ENCODE peak calls at places on chromosomes 16 and 17, in ten cellular contexts. One of them, this sample, is unnamed.

GRCh38 chr17:15038656-15039055 is 226.5 kb downstream of the PMP22 start:
- DNase-seq in CD8-positive, alpha-beta memory T cell: no peak
- DNase-seq in HFFc6: peak; percentile 71
- DNase-seq in NCI-H1436 treated with DMSO at 0.1 percent for 48 hours: no peak
- DNase-seq in H7: no peak
- DNase-seq in Daoy: peak; percentile 34
- DNase-seq in HL-60: no peak
- DNase-seq in substantia nigra: no peak
- DNase-seq in bronchial epithelial cell: peak; percentile 87
- DNase-seq in MM.1S: no peak
- DNase-seq in this sample: peak; percentile 75

GRCh38 chr16:11129378-11129781 is 126.6 kb downstream of the SOCS1 start:
- DNase-seq in HL-60: no peak
- DNase-seq in substantia nigra: no peak
- DNase-seq in HFFc6: no peak
- DNase-seq in bronchial epithelial cell: no peak
- DNase-seq in CD8-positive, alpha-beta memory T cell: no peak
- DNase-seq in H7: no peak
- DNase-seq in Daoy: no peak
- DNase-seq in MM.1S: no peak
- DNase-seq in NCI-H1436 treated with DMSO at 0.1 percent for 48 hours: no peak
- DNase-seq in this sample: peak; percentile 61

GRCh38 chr17:81717766-81718089 is 5.6 kb downstream of the SLC25A10 start:
- DNase-seq in bronchial epithelial cell: no peak
- DNase-seq in HL-60: no peak
- DNase-seq in HFFc6: no peak
- DNase-seq in NCI-H1436 treated with DMSO at 0.1 percent for 48 hours: no peak
- DNase-seq in substantia nigra: no peak
- DNase-seq in Daoy: no peak
- DNase-seq in CD8-positive, alpha-beta memory T cell: no peak
- DNase-seq in H7: no peak
- DNase-seq in MM.1S: no peak
- DNase-seq in this sample: no peak

GRCh38 chr17:75090871-75091854 is 3.4 kb downstream of the SLC16A5 start:
- DNase-seq in Daoy: no peak
- DNase-seq in NCI-H1436 treated with DMSO at 0.1 percent for 48 hours: no peak
- DNase-seq in substantia nigra: no peak
- DNase-seq in HL-60: no peak
- DNase-seq in CD8-positive, alpha-beta memory T cell: no peak
- DNase-seq in H7: peak; percentile 57
- DNase-seq in MM.1S: no peak
- DNase-seq in bronchial epithelial cell: no peak
- DNase-seq in HFFc6: no peak
- DNase-seq in this sample: no peak

GRCh38 chr17:57819867-57820266 is 30.0 kb downstream of the MRPS23 start:
- DNase-seq in NCI-H1436 treated with DMSO at 0.1 percent for 48 hours: no peak
- DNase-seq in bronchial epithelial cell: no peak
- DNase-seq in MM.1S: no peak
- DNase-seq in H7: no peak
- DNase-seq in Daoy: no peak
- DNase-seq in CD8-positive, alpha-beta memory T cell: no peak
- DNase-seq in substantia nigra: no peak
- DNase-seq in HL-60: no peak
- DNase-seq in HFFc6: no peak
- DNase-seq in this sample: no peak

GRCh38 chr17:79691931-79692330 is 38.8 kb upstream of the ENPP7 start:
- DNase-seq in substantia nigra: peak; percentile 33
- DNase-seq in HFFc6: no peak
- DNase-seq in NCI-H1436 treated with DMSO at 0.1 percent for 48 hours: no peak
- DNase-seq in MM.1S: no peak
- DNase-seq in CD8-positive, alpha-beta memory T cell: no peak
- DNase-seq in HL-60: no peak
- DNase-seq in Daoy: no peak
- DNase-seq in H7: peak; percentile 74
- DNase-seq in bronchial epithelial cell: no peak
- DNase-seq in this sample: no peak

GRCh38 chr17:49910094-49910857 is 58.7 kb upstream of the DLX4 start:
- DNase-seq in bronchial epithelial cell: peak; percentile 62
- DNase-seq in H7: peak; percentile 94
- DNase-seq in HL-60: no peak
- DNase-seq in MM.1S: no peak
- DNase-seq in HFFc6: peak; percentile 3
- DNase-seq in Daoy: peak; percentile 80
- DNase-seq in substantia nigra: no peak
- DNase-seq in CD8-positive, alpha-beta memory T cell: no peak
- DNase-seq in NCI-H1436 treated with DMSO at 0.1 percent for 48 hours: no peak
- DNase-seq in this sample: peak; percentile 67

GRCh38 chr17:81537343-81537855 is 9.2 kb downstream of the FSCN2 start:
- DNase-seq in HL-60: no peak
- DNase-seq in MM.1S: no peak
- DNase-seq in NCI-H1436 treated with DMSO at 0.1 percent for 48 hours: no peak
- DNase-seq in HFFc6: no peak
- DNase-seq in Daoy: peak; percentile 54
- DNase-seq in substantia nigra: no peak
- DNase-seq in bronchial epithelial cell: no peak
- DNase-seq in H7: peak; percentile 96
- DNase-seq in CD8-positive, alpha-beta memory T cell: no peak
- DNase-seq in this sample: no peak

GRCh38 chr17:45663772-45664171 is 120.3 kb upstream of the CRHR1 start:
- DNase-seq in HFFc6: no peak
- DNase-seq in MM.1S: no peak
- DNase-seq in CD8-positive, alpha-beta memory T cell: no peak
- DNase-seq in substantia nigra: no peak
- DNase-seq in NCI-H1436 treated with DMSO at 0.1 percent for 48 hours: no peak
- DNase-seq in HL-60: no peak
- DNase-seq in bronchial epithelial cell: no peak
- DNase-seq in H7: no peak
- DNase-seq in Daoy: no peak
- DNase-seq in this sample: no peak

GRCh38 chr17:56431736-56432135 is 161.8 kb upstream of the NOG start:
- DNase-seq in HFFc6: peak; percentile 23
- DNase-seq in Daoy: no peak
- DNase-seq in H7: peak; percentile 15
- DNase-seq in MM.1S: no peak
- DNase-seq in substantia nigra: no peak
- DNase-seq in NCI-H1436 treated with DMSO at 0.1 percent for 48 hours: no peak
- DNase-seq in HL-60: no peak
- DNase-seq in CD8-positive, alpha-beta memory T cell: no peak
- DNase-seq in bronchial epithelial cell: no peak
- DNase-seq in this sample: peak; percentile 26

GRCh38 chr16:49644143-49644460 is 211.8 kb downstream of the ZNF423 start:
- DNase-seq in HFFc6: no peak
- DNase-seq in MM.1S: no peak
- DNase-seq in substantia nigra: no peak
- DNase-seq in CD8-positive, alpha-beta memory T cell: no peak
- DNase-seq in HL-60: no peak
- DNase-seq in Daoy: peak; percentile 55
- DNase-seq in H7: peak; percentile 70
- DNase-seq in bronchial epithelial cell: no peak
- DNase-seq in NCI-H1436 treated with DMSO at 0.1 percent for 48 hours: no peak
- DNase-seq in this sample: peak; percentile 44

GRCh38 chr17:36851230-36851629 is 86.0 kb upstream of the LHX1 start:
- DNase-seq in bronchial epithelial cell: peak; percentile 85
- DNase-seq in substantia nigra: no peak
- DNase-seq in CD8-positive, alpha-beta memory T cell: no peak
- DNase-seq in HFFc6: peak; percentile 32
- DNase-seq in MM.1S: no peak
- DNase-seq in Daoy: peak; percentile 65
- DNase-seq in H7: no peak
- DNase-seq in NCI-H1436 treated with DMSO at 0.1 percent for 48 hours: no peak
- DNase-seq in HL-60: no peak
- DNase-seq in this sample: no peak

GRCh38 chr17:70172449-70172848 is 3.1 kb downstream of the KCNJ2 start:
- DNase-seq in HL-60: no peak
- DNase-seq in MM.1S: no peak
- DNase-seq in bronchial epithelial cell: no peak
- DNase-seq in HFFc6: no peak
- DNase-seq in Daoy: no peak
- DNase-seq in substantia nigra: no peak
- DNase-seq in NCI-H1436 treated with DMSO at 0.1 percent for 48 hours: no peak
- DNase-seq in H7: no peak
- DNase-seq in CD8-positive, alpha-beta memory T cell: no peak
- DNase-seq in this sample: peak; percentile 19

GRCh38 chr16:73040136-73040535 is 7.8 kb downstream of the ZFHX3 start:
- DNase-seq in H7: peak; percentile 80
- DNase-seq in MM.1S: no peak
- DNase-seq in HFFc6: no peak
- DNase-seq in NCI-H1436 treated with DMSO at 0.1 percent for 48 hours: peak; percentile 81
- DNase-seq in bronchial epithelial cell: no peak
- DNase-seq in Daoy: no peak
- DNase-seq in HL-60: no peak
- DNase-seq in substantia nigra: no peak
- DNase-seq in CD8-positive, alpha-beta memory T cell: no peak
- DNase-seq in this sample: no peak

GRCh38 chr17:18226284-18226945 is 980 bp downstream of the LLGL1 start:
- DNase-seq in HL-60: no peak
- DNase-seq in HFFc6: no peak
- DNase-seq in substantia nigra: no peak
- DNase-seq in bronchial epithelial cell: no peak
- DNase-seq in Daoy: peak; percentile 43
- DNase-seq in NCI-H1436 treated with DMSO at 0.1 percent for 48 hours: no peak
- DNase-seq in CD8-positive, alpha-beta memory T cell: no peak
- DNase-seq in H7: peak; percentile 72
- DNase-seq in MM.1S: no peak
- DNase-seq in this sample: peak; percentile 49

GRCh38 chr17:61368049-61368831 is 31.4 kb upstream of the TBX2 start:
- DNase-seq in CD8-positive, alpha-beta memory T cell: no peak
- DNase-seq in HFFc6: no peak
- DNase-seq in NCI-H1436 treated with DMSO at 0.1 percent for 48 hours: no peak
- DNase-seq in HL-60: no peak
- DNase-seq in bronchial epithelial cell: no peak
- DNase-seq in MM.1S: no peak
- DNase-seq in Daoy: no peak
- DNase-seq in H7: no peak
- DNase-seq in substantia nigra: no peak
- DNase-seq in this sample: no peak

GRCh38 chr17:36657763-36658490 is 56.5 kb downstream of the MRM1 start:
- DNase-seq in Daoy: peak; percentile 31
- DNase-seq in HL-60: no peak
- DNase-seq in bronchial epithelial cell: no peak
- DNase-seq in MM.1S: no peak
- DNase-seq in NCI-H1436 treated with DMSO at 0.1 percent for 48 hours: no peak
- DNase-seq in CD8-positive, alpha-beta memory T cell: no peak
- DNase-seq in HFFc6: no peak
- DNase-seq in substantia nigra: no peak
- DNase-seq in H7: peak; percentile 91
- DNase-seq in this sample: peak; percentile 28

GRCh38 chr16:592518-593306 is 2.8 kb downstream of the RAB40C start:
- DNase-seq in H7: no peak
- DNase-seq in NCI-H1436 treated with DMSO at 0.1 percent for 48 hours: peak; percentile 50
- DNase-seq in HFFc6: no peak
- DNase-seq in MM.1S: no peak
- DNase-seq in bronchial epithelial cell: peak; percentile 95
- DNase-seq in HL-60: peak; percentile 100
- DNase-seq in Daoy: no peak
- DNase-seq in substantia nigra: peak; percentile 62
- DNase-seq in CD8-positive, alpha-beta memory T cell: no peak
- DNase-seq in this sample: peak; percentile 20

GRCh38 chr16:56542039-56542438 is 22.2 kb upstream of the BBS2 start:
- DNase-seq in Daoy: no peak
- DNase-seq in HL-60: no peak
- DNase-seq in H7: no peak
- DNase-seq in bronchial epithelial cell: no peak
- DNase-seq in HFFc6: no peak
- DNase-seq in NCI-H1436 treated with DMSO at 0.1 percent for 48 hours: no peak
- DNase-seq in CD8-positive, alpha-beta memory T cell: no peak
- DNase-seq in substantia nigra: no peak
- DNase-seq in MM.1S: no peak
- DNase-seq in this sample: no peak

GRCh38 chr17:16923097-16923903 is 48.6 kb downstream of the TNFRSF13B start:
- DNase-seq in bronchial epithelial cell: no peak
- DNase-seq in H7: peak; percentile 29
- DNase-seq in CD8-positive, alpha-beta memory T cell: peak; percentile 38
- DNase-seq in NCI-H1436 treated with DMSO at 0.1 percent for 48 hours: no peak
- DNase-seq in Daoy: no peak
- DNase-seq in HL-60: no peak
- DNase-seq in HFFc6: no peak
- DNase-seq in substantia nigra: no peak
- DNase-seq in MM.1S: no peak
- DNase-seq in this sample: no peak

GRCh38 chr17:77834170-77835115 is 124.1 kb upstream of the TNRC6C start:
- DNase-seq in bronchial epithelial cell: peak; percentile 52
- DNase-seq in H7: peak; percentile 88
- DNase-seq in HFFc6: peak; percentile 59
- DNase-seq in NCI-H1436 treated with DMSO at 0.1 percent for 48 hours: no peak
- DNase-seq in substantia nigra: no peak
- DNase-seq in MM.1S: peak; percentile 58
- DNase-seq in Daoy: peak; percentile 98
- DNase-seq in CD8-positive, alpha-beta memory T cell: peak; percentile 80
- DNase-seq in HL-60: peak; percentile 38
- DNase-seq in this sample: peak; percentile 98

GRCh38 chr17:29251184-29251583 is 4.5 kb downstream of the CRYBA1 start:
- DNase-seq in Daoy: no peak
- DNase-seq in H7: no peak
- DNase-seq in bronchial epithelial cell: no peak
- DNase-seq in HFFc6: peak; percentile 31
- DNase-seq in CD8-positive, alpha-beta memory T cell: no peak
- DNase-seq in substantia nigra: no peak
- DNase-seq in HL-60: no peak
- DNase-seq in MM.1S: no peak
- DNase-seq in NCI-H1436 treated with DMSO at 0.1 percent for 48 hours: no peak
- DNase-seq in this sample: peak; percentile 40

GRCh38 chr17:80253631-80254395 is 6.8 kb upstream of the RNF213 start:
- DNase-seq in substantia nigra: no peak
- DNase-seq in Daoy: no peak
- DNase-seq in CD8-positive, alpha-beta memory T cell: no peak
- DNase-seq in HL-60: no peak
- DNase-seq in MM.1S: no peak
- DNase-seq in bronchial epithelial cell: no peak
- DNase-seq in HFFc6: no peak
- DNase-seq in H7: peak; percentile 33
- DNase-seq in NCI-H1436 treated with DMSO at 0.1 percent for 48 hours: no peak
- DNase-seq in this sample: no peak

GRCh38 chr17:60039096-60039495 is 39.6 kb downstream of the HEATR6 start:
- DNase-seq in HFFc6: no peak
- DNase-seq in MM.1S: no peak
- DNase-seq in substantia nigra: no peak
- DNase-seq in NCI-H1436 treated with DMSO at 0.1 percent for 48 hours: no peak
- DNase-seq in HL-60: no peak
- DNase-seq in Daoy: peak; percentile 42
- DNase-seq in CD8-positive, alpha-beta memory T cell: no peak
- DNase-seq in H7: no peak
- DNase-seq in bronchial epithelial cell: no peak
- DNase-seq in this sample: no peak

GRCh38 chr16:88923450-88923849 is 53.6 kb downstream of the CBFA2T3 start:
- DNase-seq in H7: no peak
- DNase-seq in substantia nigra: no peak
- DNase-seq in bronchial epithelial cell: no peak
- DNase-seq in NCI-H1436 treated with DMSO at 0.1 percent for 48 hours: no peak
- DNase-seq in HL-60: no peak
- DNase-seq in HFFc6: no peak
- DNase-seq in CD8-positive, alpha-beta memory T cell: no peak
- DNase-seq in MM.1S: no peak
- DNase-seq in Daoy: no peak
- DNase-seq in this sample: no peak

GRCh38 chr17:81385320-81386111 is 9.7 kb upstream of the BAHCC1 start:
- DNase-seq in HFFc6: no peak
- DNase-seq in H7: no peak
- DNase-seq in bronchial epithelial cell: no peak
- DNase-seq in MM.1S: no peak
- DNase-seq in CD8-positive, alpha-beta memory T cell: no peak
- DNase-seq in substantia nigra: peak; percentile 95
- DNase-seq in Daoy: no peak
- DNase-seq in NCI-H1436 treated with DMSO at 0.1 percent for 48 hours: no peak
- DNase-seq in HL-60: no peak
- DNase-seq in this sample: no peak

GRCh38 chr17:6996256-6997111 is 635 bp downstream of the ALOX12 start:
- DNase-seq in Daoy: no peak
- DNase-seq in HL-60: no peak
- DNase-seq in NCI-H1436 treated with DMSO at 0.1 percent for 48 hours: no peak
- DNase-seq in bronchial epithelial cell: no peak
- DNase-seq in H7: peak; percentile 79
- DNase-seq in CD8-positive, alpha-beta memory T cell: no peak
- DNase-seq in MM.1S: no peak
- DNase-seq in substantia nigra: no peak
- DNase-seq in HFFc6: no peak
- DNase-seq in this sample: no peak

GRCh38 chr17:10447035-10447931 is 22.1 kb downstream of the MYH4 start:
- DNase-seq in HFFc6: no peak
- DNase-seq in substantia nigra: no peak
- DNase-seq in MM.1S: no peak
- DNase-seq in H7: no peak
- DNase-seq in bronchial epithelial cell: no peak
- DNase-seq in HL-60: no peak
- DNase-seq in NCI-H1436 treated with DMSO at 0.1 percent for 48 hours: no peak
- DNase-seq in CD8-positive, alpha-beta memory T cell: no peak
- DNase-seq in Daoy: no peak
- DNase-seq in this sample: no peak

This sample was measured in GM23248.